ENCODE peak calls at places on chromosomes 2 and 18, in six cellular contexts. One of them, this sample, is unnamed.

GRCh38 chr18:22882084-22882483 is 51.0 kb upstream of the RBBP8 start:
- DNase-seq in tibial nerve: no peak
- DNase-seq in fibroblast of pulmonary artery: no peak
- DNase-seq in astrocyte of the spinal cord: no peak
- DNase-seq in progenitor cell of endocrine pancreas: no peak
- DNase-seq in GM12864: no peak
- DNase-seq in this sample: no peak

GRCh38 chr2:241801611-241802420 is 7.2 kb upstream of the NEU4 start:
- DNase-seq in fibroblast of pulmonary artery: no peak
- DNase-seq in tibial nerve: no peak
- DNase-seq in progenitor cell of endocrine pancreas: no peak
- DNase-seq in GM12864: no peak
- DNase-seq in astrocyte of the spinal cord: no peak
- DNase-seq in this sample: no peak

GRCh38 chr18:22391571-22392359 is 25.9 kb downstream of the CTAGE1 start:
- DNase-seq in GM12864: no peak
- DNase-seq in tibial nerve: no peak
- DNase-seq in fibroblast of pulmonary artery: peak
- DNase-seq in astrocyte of the spinal cord: peak
- DNase-seq in progenitor cell of endocrine pancreas: no peak
- DNase-seq in this sample: peak

GRCh38 chr2:41870257-41870570 is 177.6 kb upstream of the PKDCC start:
- DNase-seq in tibial nerve: no peak
- DNase-seq in astrocyte of the spinal cord: no peak
- DNase-seq in GM12864: no peak
- DNase-seq in progenitor cell of endocrine pancreas: no peak
- DNase-seq in fibroblast of pulmonary artery: no peak
- DNase-seq in this sample: no peak

GRCh38 chr2:32061973-32062861 is 1.1 kb upstream of the SPAST start:
- DNase-seq in GM12864: no peak
- DNase-seq in astrocyte of the spinal cord: peak
- DNase-seq in progenitor cell of endocrine pancreas: no peak
- DNase-seq in fibroblast of pulmonary artery: peak
- DNase-seq in tibial nerve: peak
- DNase-seq in this sample: peak

GRCh38 chr2:160199683-160200389 is at the start of gene ITGB6:
- DNase-seq in fibroblast of pulmonary artery: no peak
- DNase-seq in GM12864: no peak
- DNase-seq in progenitor cell of endocrine pancreas: no peak
- DNase-seq in astrocyte of the spinal cord: no peak
- DNase-seq in tibial nerve: no peak
- DNase-seq in this sample: no peak

GRCh38 chr18:46622999-46623398 is 34.0 kb downstream of the LOXHD1 start:
- DNase-seq in progenitor cell of endocrine pancreas: no peak
- DNase-seq in GM12864: no peak
- DNase-seq in tibial nerve: no peak
- DNase-seq in fibroblast of pulmonary artery: peak
- DNase-seq in astrocyte of the spinal cord: peak
- DNase-seq in this sample: no peak

GRCh38 chr2:23561088-23561487 is 176.1 kb downstream of the KLHL29 start:
- DNase-seq in progenitor cell of endocrine pancreas: no peak
- DNase-seq in astrocyte of the spinal cord: peak
- DNase-seq in tibial nerve: no peak
- DNase-seq in fibroblast of pulmonary artery: no peak
- DNase-seq in GM12864: no peak
- DNase-seq in this sample: no peak

GRCh38 chr2:178568227-178568626 is 88.0 kb downstream of the PLEKHA3 start:
- DNase-seq in fibroblast of pulmonary artery: no peak
- DNase-seq in progenitor cell of endocrine pancreas: no peak
- DNase-seq in GM12864: no peak
- DNase-seq in tibial nerve: no peak
- DNase-seq in astrocyte of the spinal cord: no peak
- DNase-seq in this sample: no peak

GRCh38 chr2:40004336-40004735 is 225.3 kb upstream of the THUMPD2 start:
- DNase-seq in tibial nerve: no peak
- DNase-seq in fibroblast of pulmonary artery: peak
- DNase-seq in astrocyte of the spinal cord: peak
- DNase-seq in GM12864: no peak
- DNase-seq in progenitor cell of endocrine pancreas: no peak
- DNase-seq in this sample: no peak

GRCh38 chr2:229090231-229090630 is 180.9 kb downstream of the PID1 start:
- DNase-seq in GM12864: no peak
- DNase-seq in fibroblast of pulmonary artery: no peak
- DNase-seq in astrocyte of the spinal cord: no peak
- DNase-seq in progenitor cell of endocrine pancreas: no peak
- DNase-seq in tibial nerve: no peak
- DNase-seq in this sample: no peak

GRCh38 chr18:49778826-49779465 is 34.4 kb downstream of the ACAA2 start:
- DNase-seq in astrocyte of the spinal cord: peak
- DNase-seq in progenitor cell of endocrine pancreas: no peak
- DNase-seq in tibial nerve: no peak
- DNase-seq in fibroblast of pulmonary artery: peak
- DNase-seq in GM12864: no peak
- DNase-seq in this sample: no peak

GRCh38 chr2:138632066-138632465 is 130.5 kb downstream of the SPOPL start:
- DNase-seq in fibroblast of pulmonary artery: peak
- DNase-seq in GM12864: no peak
- DNase-seq in astrocyte of the spinal cord: peak
- DNase-seq in progenitor cell of endocrine pancreas: no peak
- DNase-seq in tibial nerve: no peak
- DNase-seq in this sample: no peak

GRCh38 chr2:17644997-17645715 is 104.7 kb downstream of the VSNL1 start:
- DNase-seq in tibial nerve: no peak
- DNase-seq in fibroblast of pulmonary artery: peak
- DNase-seq in progenitor cell of endocrine pancreas: no peak
- DNase-seq in GM12864: no peak
- DNase-seq in astrocyte of the spinal cord: no peak
- DNase-seq in this sample: no peak

GRCh38 chr2:222753251-222753824 is 81.9 kb downstream of the MOGAT1 start:
- DNase-seq in GM12864: no peak
- DNase-seq in progenitor cell of endocrine pancreas: no peak
- DNase-seq in astrocyte of the spinal cord: peak
- DNase-seq in fibroblast of pulmonary artery: peak
- DNase-seq in tibial nerve: no peak
- DNase-seq in this sample: no peak

GRCh38 chr2:231483398-231484329 is 19.4 kb upstream of the NCL start:
- DNase-seq in astrocyte of the spinal cord: no peak
- DNase-seq in GM12864: no peak
- DNase-seq in fibroblast of pulmonary artery: peak
- DNase-seq in tibial nerve: no peak
- DNase-seq in progenitor cell of endocrine pancreas: no peak
- DNase-seq in this sample: peak

GRCh38 chr2:68196120-68196716 is 38.5 kb downstream of the PNO1 start:
- DNase-seq in progenitor cell of endocrine pancreas: no peak
- DNase-seq in astrocyte of the spinal cord: peak
- DNase-seq in GM12864: no peak
- DNase-seq in tibial nerve: no peak
- DNase-seq in fibroblast of pulmonary artery: peak
- DNase-seq in this sample: peak

DNA sequence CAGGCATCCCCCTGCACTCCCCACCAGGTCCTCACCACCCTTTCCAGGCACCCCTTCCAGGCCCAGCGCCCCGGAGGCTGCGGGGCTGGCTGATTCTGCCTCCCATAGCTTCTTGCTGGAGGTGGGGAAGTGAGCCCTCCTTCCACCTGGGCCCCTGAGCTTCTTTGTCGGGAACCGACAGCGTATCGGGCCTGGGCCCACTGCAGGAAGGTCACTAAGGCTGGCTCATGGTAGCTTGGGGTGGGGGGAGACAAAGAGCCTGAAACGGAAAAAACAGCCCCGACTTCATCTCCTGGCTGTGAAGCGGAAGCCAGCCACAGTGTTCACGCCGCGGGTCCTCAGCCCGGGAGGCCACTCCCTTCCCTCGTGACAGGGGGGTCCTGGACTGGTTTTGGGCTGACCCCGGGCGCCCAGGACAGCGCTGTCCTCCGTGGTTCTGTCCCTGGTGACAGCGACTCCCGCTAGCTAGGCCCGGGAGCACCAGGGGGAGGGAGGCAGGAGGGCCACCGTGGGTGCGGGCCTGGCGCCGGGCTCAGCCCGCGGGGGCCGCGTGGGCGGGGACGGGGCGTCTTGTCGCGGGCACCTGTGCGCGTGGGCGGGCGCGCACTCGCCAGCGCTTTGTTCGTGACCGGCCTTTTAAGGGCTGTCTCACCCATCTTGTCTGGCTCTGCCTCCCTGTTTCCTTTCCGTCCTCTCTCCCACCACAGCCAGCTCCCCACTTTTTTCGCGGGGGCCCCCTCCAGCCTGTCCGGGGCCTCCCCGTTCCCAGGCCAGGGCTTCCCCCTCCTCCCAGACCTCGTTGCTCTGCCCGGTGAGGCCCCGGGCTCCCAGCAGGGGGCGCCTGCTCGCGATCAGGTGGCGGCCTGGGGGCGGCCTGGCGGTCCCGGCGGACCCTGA is 64.9 kb downstream of the DNMT3A start:
- DNase-seq in GM12864: no peak
- DNase-seq in fibroblast of pulmonary artery: no peak
- DNase-seq in astrocyte of the spinal cord: no peak
- DNase-seq in progenitor cell of endocrine pancreas: peak
- DNase-seq in tibial nerve: peak
- DNase-seq in this sample: peak
- TF ChIP-seq CTCF in GM12864: peak
- TF ChIP-seq CTCF in fibroblast of pulmonary artery: peak
- TF ChIP-seq CTCF in astrocyte of the spinal cord: peak
- TF ChIP-seq CTCF in progenitor cell of endocrine pancreas: peak
- TF ChIP-seq CTCF in tibial nerve: peak
- TF ChIP-seq CTCF in this sample: peak

DNA sequence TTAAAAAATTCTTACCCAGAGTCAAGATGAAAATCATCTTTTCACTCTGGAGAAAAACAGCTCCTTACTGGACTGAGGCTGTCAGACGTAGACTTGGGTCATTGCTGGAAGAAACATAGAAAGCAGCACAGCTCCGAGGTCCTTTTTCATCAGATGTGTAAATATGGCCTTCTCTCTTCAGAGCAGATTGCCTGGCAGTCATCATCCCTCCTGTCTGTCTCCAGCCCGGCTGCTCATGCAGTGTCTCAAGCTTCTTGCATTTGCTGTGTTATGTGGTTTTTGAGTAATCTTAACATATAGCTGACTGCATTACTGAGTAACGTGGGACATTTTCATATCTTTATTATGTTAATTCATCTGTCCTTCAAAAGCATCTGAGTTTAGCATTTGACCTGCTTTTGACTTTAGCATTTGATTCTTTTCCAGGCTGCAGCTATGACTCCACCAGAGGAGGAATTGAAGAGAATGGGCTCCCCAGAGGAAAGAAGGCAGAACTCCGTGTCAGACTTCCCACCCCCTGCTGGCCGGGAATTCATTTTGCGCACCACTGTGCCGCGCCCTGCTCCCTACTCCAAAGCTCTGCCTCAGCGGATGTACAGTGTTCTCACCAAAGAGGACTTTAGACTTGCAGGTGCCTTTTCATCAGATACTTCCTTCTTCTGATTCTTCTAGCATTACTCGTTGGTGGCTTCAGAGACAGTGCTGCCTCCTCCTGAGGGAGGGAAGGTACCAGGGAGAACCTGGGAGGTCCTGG is 116.2 kb downstream of the RAB3GAP1 start:
- DNase-seq in fibroblast of pulmonary artery: no peak
- DNase-seq in tibial nerve: no peak
- DNase-seq in progenitor cell of endocrine pancreas: no peak
- DNase-seq in astrocyte of the spinal cord: no peak
- DNase-seq in GM12864: no peak
- DNase-seq in this sample: no peak
- TF ChIP-seq CTCF in fibroblast of pulmonary artery: no peak
- TF ChIP-seq CTCF in tibial nerve: no peak
- TF ChIP-seq CTCF in progenitor cell of endocrine pancreas: no peak
- TF ChIP-seq CTCF in astrocyte of the spinal cord: no peak
- TF ChIP-seq CTCF in GM12864: no peak
- TF ChIP-seq CTCF in this sample: no peak

DNA sequence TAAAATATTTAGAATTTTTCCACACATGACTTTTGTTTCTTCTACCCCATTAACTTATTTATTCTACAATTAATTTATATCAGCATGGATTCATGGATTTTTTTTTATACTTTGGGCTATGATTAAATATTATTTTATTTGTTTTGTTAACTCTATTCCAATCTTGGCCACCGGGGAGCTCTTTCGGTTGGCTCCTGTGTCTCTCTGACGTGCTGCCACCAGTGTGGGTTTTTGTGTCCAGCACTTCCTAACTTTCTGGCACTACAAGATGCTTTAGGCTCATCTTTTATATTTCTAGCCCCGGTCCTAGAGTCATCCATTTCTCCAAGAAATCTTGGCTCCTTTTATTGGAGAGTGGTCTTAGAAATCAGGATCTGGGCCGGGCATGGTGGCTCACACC is 18.9 kb downstream of the AQP12B start:
- DNase-seq in tibial nerve: no peak
- DNase-seq in fibroblast of pulmonary artery: no peak
- DNase-seq in progenitor cell of endocrine pancreas: no peak
- DNase-seq in GM12864: no peak
- DNase-seq in astrocyte of the spinal cord: no peak
- DNase-seq in this sample: no peak
- TF ChIP-seq CTCF in tibial nerve: no peak
- TF ChIP-seq CTCF in fibroblast of pulmonary artery: no peak
- TF ChIP-seq CTCF in progenitor cell of endocrine pancreas: peak
- TF ChIP-seq CTCF in GM12864: no peak
- TF ChIP-seq CTCF in astrocyte of the spinal cord: peak
- TF ChIP-seq CTCF in this sample: no peak

DNA sequence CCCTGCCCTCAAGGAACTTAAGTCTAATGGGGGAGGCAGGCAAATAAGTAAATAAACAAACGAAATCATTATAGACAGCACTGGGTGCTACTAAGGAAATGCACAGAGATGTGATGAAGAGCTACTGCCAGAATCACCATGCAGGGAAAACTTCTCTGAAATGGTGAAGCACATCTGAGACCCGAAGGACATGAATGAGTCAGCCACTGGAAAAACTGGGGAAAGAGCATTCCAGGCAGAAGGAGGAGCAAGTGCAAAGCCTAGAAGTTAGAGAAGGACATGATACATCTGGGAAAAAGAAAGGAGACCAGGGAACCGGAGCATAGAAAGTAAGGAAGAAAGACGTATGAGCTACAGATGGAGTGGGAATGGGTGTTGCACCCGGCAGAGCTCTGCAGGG is 56.8 kb downstream of the TGFA start:
- DNase-seq in GM12864: no peak
- DNase-seq in astrocyte of the spinal cord: no peak
- DNase-seq in tibial nerve: no peak
- DNase-seq in progenitor cell of endocrine pancreas: no peak
- DNase-seq in fibroblast of pulmonary artery: no peak
- DNase-seq in this sample: no peak
- TF ChIP-seq CTCF in GM12864: no peak
- TF ChIP-seq CTCF in astrocyte of the spinal cord: no peak
- TF ChIP-seq CTCF in tibial nerve: no peak
- TF ChIP-seq CTCF in progenitor cell of endocrine pancreas: no peak
- TF ChIP-seq CTCF in fibroblast of pulmonary artery: no peak
- TF ChIP-seq CTCF in this sample: no peak

GRCh38 chr2:69642709-69643601 is 584 bp downstream of the AAK1 start:
- DNase-seq in GM12864: no peak
- DNase-seq in progenitor cell of endocrine pancreas: no peak
- DNase-seq in fibroblast of pulmonary artery: peak
- DNase-seq in tibial nerve: no peak
- DNase-seq in astrocyte of the spinal cord: peak
- DNase-seq in this sample: peak
- TF ChIP-seq CTCF in GM12864: no peak
- TF ChIP-seq CTCF in progenitor cell of endocrine pancreas: peak
- TF ChIP-seq CTCF in fibroblast of pulmonary artery: no peak
- TF ChIP-seq CTCF in tibial nerve: no peak
- TF ChIP-seq CTCF in astrocyte of the spinal cord: no peak
- TF ChIP-seq CTCF in this sample: no peak